ENCODE peak calls at places on chromosomes 4 and X, in ten cellular contexts. I, J, Z, D, M, X, K, F, A and L are unnamed samples.

GRCh38 chr4:160020804-160021203 is 917.9 kb downstream of the RAPGEF2 start:
- DNase-seq in M (no peak), I (no peak), D (no peak), F (no peak), K (no peak), Z (no peak), X (no peak), A (no peak), J (peak; percentile 12), L (no peak)

GRCh38 chrX:132603700-132604286 is 115.0 kb upstream of the MBNL3 start:
- DNase-seq in I (no peak), D (no peak), K (no peak), Z (no peak), X (no peak), A (no peak), J (no peak), F (no peak), M (no peak), L (no peak)

GRCh38 chr4:5389756-5390155 is 318.6 kb downstream of the EVC2 start:
- DNase-seq in K (no peak), X (no peak), J (no peak), A (no peak), F (no peak), M (no peak), I (no peak), Z (no peak), D (no peak), L (no peak)

GRCh38 chrX:101956556-101956955 is 24.7 kb upstream of the ZMAT1 start:
- DNase-seq in J (no peak), X (no peak), M (no peak), K (no peak), A (no peak), I (no peak), D (no peak), F (no peak), Z (no peak), L (no peak)

GRCh38 chrX:1325515-1326116 is 11.0 kb upstream of the IL3RA start:
- DNase-seq in M (no peak), A (no peak), Z (no peak), K (no peak), J (no peak), X (no peak), D (peak; percentile 39), I (no peak), F (no peak), L (no peak)

GRCh38 chr4:186727149-186727976 is 3.7 kb upstream of the FAT1 start:
- DNase-seq in A (no peak), Z (no peak), M (no peak), I (no peak), J (peak; percentile 24), F (peak; percentile 31), D (no peak), K (no peak), X (no peak), L (no peak)

GRCh38 chrX:116436358-116436816 is at the start of gene SLC6A14:
- DNase-seq in I (no peak), A (no peak), X (no peak), J (no peak), Z (no peak), F (no peak), M (no peak), D (peak; percentile 63), K (no peak), L (no peak)

GRCh38 chr4:70734971-70735370 is 13.2 kb downstream of the RUFY3 start:
- DNase-seq in F (no peak), X (no peak), K (no peak), A (no peak), J (no peak), D (no peak), Z (no peak), I (no peak), M (no peak), L (no peak)

GRCh38 chr4:67885727-67886126 is 1.9 kb upstream of the TMPRSS11D start:
- DNase-seq in K (no peak), Z (peak; percentile 98), F (no peak), M (no peak), D (no peak), I (no peak), J (peak; percentile 91), X (no peak), A (no peak), L (no peak)

GRCh38 chr4:185881427-185881826 is 69.4 kb upstream of the SORBS2 start:
- DNase-seq in J (peak; percentile 21), X (no peak), K (no peak), I (no peak), Z (no peak), F (no peak), D (no peak), M (no peak), A (no peak), L (no peak)

DNA sequence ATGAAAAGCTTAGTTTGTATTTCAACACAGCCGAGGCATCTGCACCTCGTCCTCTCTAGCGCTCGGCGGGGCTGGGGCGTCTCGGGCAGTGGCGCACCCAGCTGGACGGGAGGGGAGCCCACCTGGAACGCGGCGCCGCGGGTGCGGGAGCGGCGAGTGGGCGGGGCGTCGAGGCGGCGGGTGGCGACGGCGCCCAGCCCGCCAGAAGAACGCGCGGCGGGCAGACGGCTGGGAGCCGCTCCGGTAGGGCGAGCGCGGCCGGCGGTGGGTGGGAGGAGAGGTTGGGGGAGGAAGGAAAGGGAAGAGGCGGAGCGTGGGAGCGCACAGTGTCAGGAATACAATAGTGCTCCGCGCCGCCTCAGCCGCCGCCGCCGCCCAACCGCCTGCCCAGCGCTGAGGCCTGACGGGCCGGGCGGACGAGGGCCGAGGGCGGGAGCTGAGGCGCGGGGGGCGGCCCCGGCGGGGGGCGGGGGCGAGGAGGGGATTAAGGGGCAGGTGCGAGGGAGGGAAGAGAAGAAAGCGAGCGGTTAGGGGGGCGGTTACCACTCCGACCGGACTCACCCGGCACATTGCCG is at the start of gene JADE3:
- DNase-seq in K (peak; percentile 93), J (peak; percentile 67), Z (peak; percentile 67), D (peak; percentile 91), I (peak; percentile 11), M (peak; percentile 56), F (peak; percentile 84), A (peak; percentile 58), X (peak; percentile 67), L (peak; percentile 71)
- TF ChIP-seq CTCF in K (no peak), J (no peak), Z (no peak), D (no peak), I (no peak), M (no peak), F (no peak), A (no peak), X (peak; percentile 10), L (no peak)

DNA sequence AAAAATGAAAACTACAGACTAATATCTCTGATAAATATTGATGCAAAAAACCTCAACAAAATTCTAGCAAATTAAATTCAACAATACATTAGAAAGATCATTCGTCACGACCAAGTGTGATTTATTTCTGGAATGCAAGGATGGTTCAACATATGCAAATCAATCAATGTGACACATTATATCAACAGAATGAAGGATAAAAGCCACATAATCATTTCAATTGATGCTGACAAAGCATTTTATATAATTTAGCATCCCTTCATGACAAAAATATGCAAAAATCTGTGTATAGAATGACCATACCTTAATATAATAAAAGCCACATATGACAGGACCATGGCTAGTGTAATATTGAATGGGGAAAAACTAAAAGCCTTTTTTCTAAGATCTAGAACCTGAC is 457.2 kb upstream of the SPANXN1 start:
- DNase-seq in K (no peak), F (no peak), J (no peak), X (no peak), M (no peak), Z (no peak), A (no peak), D (no peak), I (no peak), L (no peak)
- TF ChIP-seq CTCF in K (no peak), F (no peak), J (no peak), X (no peak), M (no peak), Z (no peak), A (no peak), D (no peak), I (no peak), L (no peak)

DNA sequence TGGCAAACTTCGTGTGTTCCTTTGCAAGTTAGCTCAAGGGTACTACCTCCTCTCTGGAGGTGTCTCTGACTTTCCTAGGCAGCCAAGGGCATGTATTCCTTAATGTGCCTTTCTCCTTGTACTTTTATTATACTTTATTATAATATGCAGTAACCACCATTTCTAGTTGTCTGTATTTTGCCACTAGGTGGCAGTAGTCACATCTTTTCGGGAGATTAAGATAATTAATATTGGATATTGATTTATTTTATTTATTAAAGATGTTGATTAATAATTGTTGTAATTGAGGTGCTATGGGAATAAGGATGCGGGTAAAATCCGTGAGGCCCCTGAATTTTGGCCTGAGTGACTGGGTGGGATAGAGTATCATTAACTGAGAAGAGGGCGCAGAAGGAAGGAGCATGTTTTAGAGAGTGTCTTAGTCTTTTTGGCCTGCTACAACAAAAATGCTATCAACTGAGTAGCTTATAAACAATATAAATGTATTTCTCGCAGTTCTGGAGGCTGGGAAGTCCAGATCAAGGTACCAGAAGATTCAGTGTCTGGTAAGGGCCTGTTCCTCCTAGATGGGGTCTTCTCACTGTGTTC is 153.3 kb downstream of the TMEM164 start:
- DNase-seq in A (no peak), I (no peak), K (no peak), X (no peak), D (no peak), Z (no peak), J (no peak), M (no peak), F (peak; percentile 21), L (no peak)
- TF ChIP-seq CTCF in A (peak; percentile 10), I (peak; percentile 39), K (peak; percentile 53), X (no peak), D (peak; percentile 54), Z (peak; percentile 51), J (peak; percentile 43), M (no peak), F (peak; percentile 33), L (peak; percentile 40)

GRCh38 chr4:55545681-55546632 is 752 bp downstream of the CLOCK start:
- DNase-seq in F (peak; percentile 93), D (peak; percentile 95), K (peak; percentile 96), M (peak; percentile 84), Z (peak; percentile 75), X (peak; percentile 79), A (peak; percentile 75), J (peak; percentile 73), I (peak; percentile 24), L (peak; percentile 77)

GRCh38 chr4:55547461-55547770 is 707 bp upstream of the CLOCK start:
- DNase-seq in A (no peak), J (peak; percentile 68), I (no peak), M (no peak), F (peak; percentile 64), K (peak; percentile 29), X (no peak), Z (no peak), D (peak; percentile 80), L (no peak)

GRCh38 chr4:55545133-55545532 is 1.6 kb downstream of the CLOCK start:
- DNase-seq in D (no peak), X (no peak), Z (peak; percentile 50), M (no peak), I (no peak), K (no peak), A (no peak), F (peak; percentile 18), J (peak; percentile 26), L (no peak)

GRCh38 chr4:55546633-55547460 is at the start of gene CLOCK:
- DNase-seq in Z (peak; percentile 84), J (peak; percentile 92), D (peak; percentile 96), I (peak; percentile 46), K (peak; percentile 96), F (peak; percentile 94), A (peak; percentile 90), X (peak; percentile 88), M (peak; percentile 89), L (peak; percentile 87)

DNA sequence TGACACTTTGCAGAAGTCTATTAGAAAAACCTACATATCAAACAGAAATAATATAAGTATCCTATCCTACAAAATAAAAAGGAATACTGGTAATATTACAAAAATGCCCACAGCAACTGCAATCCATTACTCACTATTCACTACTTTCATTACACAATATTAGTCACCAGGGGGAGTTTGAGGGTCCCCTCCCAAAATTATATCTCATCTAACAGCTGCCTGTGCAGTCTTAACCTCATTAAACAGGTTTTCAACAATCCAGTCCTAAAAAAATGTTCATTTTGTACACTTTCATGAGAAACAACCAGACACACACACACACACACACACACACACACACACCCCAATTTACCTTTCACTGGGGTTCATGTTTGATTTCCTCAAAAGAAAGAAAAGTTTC is 2.9 kb downstream of the CLOCK start:
- DNase-seq in I (no peak), Z (no peak), D (no peak), F (no peak), X (no peak), M (no peak), A (no peak), K (no peak), J (peak; percentile 7), L (no peak)
- TF ChIP-seq CTCF in I (no peak), Z (no peak), D (no peak), F (no peak), X (no peak), M (no peak), A (no peak), K (no peak), J (peak; percentile 8), L (peak; percentile 2)